ENCODE peak calls at places on chromosomes 11 and 22, in four cellular contexts. V is H1, B is K562, T is GM12878. U is an unnamed sample.

GRCh38 chr22:28346308-28346707 is 333.3 kb downstream of the TTC28 start:
- DNase-seq in V (no peak), B (no peak), T (no peak), U (no peak)

GRCh38 chr11:117273550-117274289 is 17.4 kb upstream of the BACE1-AS start:
- DNase-seq in V (peak), T (no peak), B (no peak), U (no peak)

GRCh38 chr11:7977251-7977917 is 9.8 kb upstream of the EIF3F start:
- DNase-seq in T (no peak), V (no peak), B (no peak), U (no peak)

GRCh38 chr11:2468363-2469240 is 23.8 kb downstream of the KCNQ1 start:
- DNase-seq in V (no peak), T (no peak), B (peak), U (no peak)

GRCh38 chr11:112363527-112363926 is 102.9 kb upstream of the PLET1 start:
- DNase-seq in B (no peak), T (no peak), V (no peak), U (no peak)

GRCh38 chr11:79796704-79797103 is 355.9 kb upstream of the TENM4 start:
- DNase-seq in T (no peak), V (no peak), B (no peak), U (no peak)

GRCh38 chr11:123249354-123249753 is 54.3 kb upstream of the CLMP start:
- DNase-seq in B (no peak), V (no peak), T (no peak), U (no peak)

GRCh38 chr11:44633641-44634040 is 68.2 kb downstream of the CD82 start:
- DNase-seq in V (no peak), B (no peak), T (no peak), U (no peak)

GRCh38 chr11:11078344-11078743 is 220.5 kb upstream of the ZBED5 start:
- DNase-seq in B (no peak), T (no peak), V (no peak), U (no peak)

GRCh38 chr22:44405661-44406060 is 92.4 kb downstream of the RTL6 start:
- DNase-seq in V (no peak), B (no peak), T (no peak), U (no peak)

GRCh38 chr22:19574247-19574646 is 50.0 kb upstream of the CLDN5 start:
- DNase-seq in B (peak), V (no peak), T (no peak), U (no peak)

GRCh38 chr11:67120881-67121710 is 2.0 kb downstream of the KDM2A start:
- DNase-seq in B (no peak), T (peak), V (no peak), U (no peak)

GRCh38 chr22:29992341-29993275 is 87.7 kb upstream of the HORMAD2 start:
- DNase-seq in B (no peak), T (no peak), V (no peak), U (no peak)

GRCh38 chr11:3058753-3059664 is 1.8 kb upstream of the CARS1 start:
- DNase-seq in B (peak), T (no peak), V (no peak), U (no peak)

GRCh38 chr22:24435861-24436351 is 8.5 kb downstream of the ADORA2A start:
- DNase-seq in V (no peak), B (no peak), T (no peak), U (no peak)

GRCh38 chr11:95337175-95337957 is 106.4 kb upstream of the SESN3 start:
- DNase-seq in V (no peak), B (no peak), T (peak), U (no peak)

GRCh38 chr11:73876424-73877300 is at the start of the genes COA4 and PAAF1:
- DNase-seq in T (peak), V (peak), B (peak), U (peak)
- TF ChIP-seq POLR2A in T (peak), V (peak), B (peak), U (peak)

GRCh38 chr11:109885006-109885405 is 208.2 kb upstream of the ZC3H12C start:
- DNase-seq in T (no peak), V (no peak), B (no peak), U (no peak)
- TF ChIP-seq TAF1 in T (no peak), V (no peak), B (no peak), U (no peak)

GRCh38 chr11:47426062-47426956 is at the start of gene PSMC3:
- DNase-seq in V (peak), T (peak), B (peak), U (peak)
- TF ChIP-seq POLR2A in V (peak), T (peak), B (peak), U (peak)

GRCh38 chr11:97962758-97963157 is 1058.0 kb upstream of the CNTN5 start:
- DNase-seq in B (no peak), V (no peak), T (no peak), U (no peak)
- TF ChIP-seq TAF1 in B (no peak), V (no peak), T (no peak), U (no peak)

GRCh38 chr11:66113132-66113856 is 43.2 kb downstream of the PACS1 start:
- DNase-seq in B (no peak), T (no peak), V (no peak), U (no peak)
- TF ChIP-seq POLR2A in B (no peak), T (no peak), V (no peak), U (no peak)

GRCh38 chr11:19342036-19342435 is 101.3 kb upstream of the E2F8 start:
- DNase-seq in V (no peak), B (no peak), T (no peak), U (no peak)

GRCh38 chr11:19344661-19345518 is 104.1 kb upstream of the E2F8 start:
- DNase-seq in B (no peak), T (no peak), V (no peak), U (peak)

GRCh38 chr11:19345848-19346681 is 105.3 kb upstream of the E2F8 start:
- DNase-seq in B (peak), V (no peak), T (no peak), U (peak)

GRCh38 chr11:19347911-19348310 is 107.2 kb upstream of the E2F8 start:
- DNase-seq in V (no peak), B (no peak), T (no peak), U (no peak)

GRCh38 chr11:19345519-19345847 is 104.7 kb upstream of the E2F8 start:
- DNase-seq in B (no peak), T (no peak), V (no peak), U (peak)
- TF ChIP-seq TAF1 in B (no peak), T (no peak), V (no peak), U (no peak)

DNA sequence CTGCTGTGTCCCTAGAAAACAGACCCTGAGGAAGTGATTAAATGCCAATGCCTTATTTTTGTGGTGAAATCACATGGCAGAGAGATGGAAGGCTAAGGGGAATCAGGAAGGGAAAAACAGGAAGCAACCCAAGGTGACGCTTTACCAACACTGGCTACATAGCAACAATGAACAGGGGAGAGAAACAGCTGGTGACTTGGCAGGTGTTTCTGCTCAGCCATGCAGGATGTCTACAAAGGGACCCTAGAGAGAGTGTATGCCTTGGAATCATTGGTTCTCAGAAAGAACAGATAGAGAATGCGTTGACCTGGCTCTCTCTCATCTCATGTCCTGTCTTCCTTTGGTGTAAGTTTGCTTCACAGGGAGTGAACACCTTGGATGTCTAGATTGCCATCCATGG is 911.9 kb downstream of the OPCML start:
- DNase-seq in T (no peak), V (no peak), B (no peak), U (no peak)
- TF ChIP-seq POLR2A in T (no peak), V (no peak), B (no peak), U (no peak)

GRCh38 chr11:78101073-78101472 is 21.4 kb upstream of the NDUFC2 start:
- DNase-seq in B (no peak), T (no peak), V (no peak), U (no peak)
- TF ChIP-seq TAF1 in B (no peak), T (no peak), V (no peak), U (no peak)

GRCh38 chr11:128482512-128483191 is 104.7 kb downstream of the ETS1 start:
- DNase-seq in T (no peak), V (no peak), B (no peak), U (no peak)
- TF ChIP-seq POLR2A in T (peak), V (no peak), B (no peak), U (peak)

U was measured in GM12891.